ENCODE peak calls at places on chromosomes 3 and 15, in nine cellular contexts. L is heart right ventricle, W is tibial artery, R is coronary artery, D is OCI-LY7, A is fibroblast of lung, I is mammary epithelial cell, K is brain microvascular endothelial cell, S is testis. U is an unnamed sample.

GRCh38 chr3:175338775-175339535 is 479.8 kb downstream of the NAALADL2 start:
- DNase-seq in L (no peak), W (peak), R (no peak), D (no peak), A (peak), I (peak), K (peak), S (no peak), U (no peak)

GRCh38 chr3:123984957-123985356 is 7.0 kb downstream of the ROPN1 start:
- DNase-seq in L (no peak), W (no peak), R (no peak), D (no peak), A (no peak), I (no peak), K (no peak), S (no peak), U (no peak)

GRCh38 chr3:12470111-12470510 is 14.2 kb upstream of the TSEN2 start:
- DNase-seq in L (no peak), W (no peak), R (no peak), D (no peak), A (no peak), I (peak), K (peak), S (no peak), U (no peak)

GRCh38 chr3:128319741-128320141 is 146.9 kb downstream of the DNAJB8 start:
- DNase-seq in L (no peak), W (no peak), R (peak), D (no peak), A (no peak), I (no peak), K (no peak), S (peak), U (no peak)

GRCh38 chr15:66132251-66132816 is 121.2 kb downstream of the MEGF11 start:
- DNase-seq in L (peak), W (no peak), R (no peak), D (no peak), A (no peak), I (no peak), K (no peak), S (no peak), U (no peak)

GRCh38 chr15:62149729-62150128 is 15.4 kb downstream of the C2CD4B start:
- DNase-seq in L (no peak), W (no peak), R (no peak), D (no peak), A (no peak), I (no peak), K (no peak), S (no peak), U (no peak)

GRCh38 chr3:98921957-98922356 is 20.5 kb upstream of the DCBLD2 start:
- DNase-seq in L (no peak), W (no peak), R (no peak), D (no peak), A (no peak), I (no peak), K (no peak), S (no peak), U (no peak)

GRCh38 chr3:113097821-113098516 is 107.2 kb downstream of the GTPBP8 start:
- DNase-seq in L (no peak), W (no peak), R (no peak), D (no peak), A (peak), I (peak), K (peak), S (no peak), U (no peak)

GRCh38 chr15:100759698-100760356 is 119.8 kb upstream of the ALDH1A3 start:
- DNase-seq in L (no peak), W (no peak), R (peak), D (no peak), A (peak), I (peak), K (peak), S (no peak), U (peak)

GRCh38 chr3:160665784-160666526 is 11.0 kb upstream of the ARL14 start:
- DNase-seq in L (no peak), W (no peak), R (no peak), D (no peak), A (peak), I (peak), K (peak), S (no peak), U (no peak)

GRCh38 chr3:66598168-66598567 is 97.3 kb upstream of the LRIG1 start:
- DNase-seq in L (no peak), W (peak), R (no peak), D (no peak), A (peak), I (no peak), K (no peak), S (no peak), U (no peak)

GRCh38 chr3:43994594-43995077 is 247.1 kb upstream of the TOPAZ1 start:
- DNase-seq in L (no peak), W (no peak), R (no peak), D (peak), A (no peak), I (no peak), K (no peak), S (no peak), U (no peak)

GRCh38 chr3:55203486-55204010 is 275.7 kb upstream of the LRTM1 start:
- DNase-seq in L (no peak), W (no peak), R (no peak), D (no peak), A (no peak), I (no peak), K (no peak), S (no peak), U (no peak)

GRCh38 chr3:111072016-111072891 is 638 bp downstream of the NECTIN3 start:
- DNase-seq in L (peak), W (peak), R (peak), D (no peak), A (peak), I (peak), K (peak), S (peak), U (no peak)

GRCh38 chr3:127673191-127674098 is 693 bp downstream of the ABTB1 start:
- DNase-seq in L (peak), W (peak), R (peak), D (peak), A (peak), I (no peak), K (peak), S (peak), U (peak)

GRCh38 chr15:80923668-80924067 is 66.0 kb downstream of the MESD start:
- DNase-seq in L (no peak), W (no peak), R (no peak), D (no peak), A (no peak), I (peak), K (no peak), S (no peak), U (no peak)

GRCh38 chr3:130900959-130901358 is 7.1 kb downstream of the ATP2C1 start:
- DNase-seq in L (no peak), W (no peak), R (no peak), D (no peak), A (no peak), I (no peak), K (no peak), S (no peak), U (no peak)

GRCh38 chr3:40128169-40128568 is 181.3 kb upstream of the EIF1B start:
- DNase-seq in L (no peak), W (no peak), R (no peak), D (no peak), A (no peak), I (no peak), K (no peak), S (no peak), U (no peak)

GRCh38 chr3:43055806-43056770 is 49.8 kb downstream of the POMGNT2 start:
- DNase-seq in L (no peak), W (no peak), R (peak), D (no peak), A (no peak), I (no peak), K (no peak), S (no peak), U (no peak)

GRCh38 chr3:41328916-41329315 is 129.6 kb downstream of the CTNNB1 start:
- DNase-seq in L (no peak), W (no peak), R (no peak), D (no peak), A (peak), I (no peak), K (peak), S (no peak), U (no peak)

GRCh38 chr3:123385981-123386380 is 62.9 kb downstream of the ADCY5 start:
- DNase-seq in L (peak), W (peak), R (no peak), D (no peak), A (peak), I (peak), K (no peak), S (peak), U (peak)

GRCh38 chr3:161028485-161029018 is 76.6 kb downstream of the B3GALNT1 start:
- DNase-seq in L (no peak), W (no peak), R (no peak), D (no peak), A (no peak), I (no peak), K (no peak), S (no peak), U (no peak)

GRCh38 chr3:16070707-16071106 is 103.8 kb upstream of the GALNT15 start:
- DNase-seq in L (no peak), W (no peak), R (no peak), D (no peak), A (no peak), I (no peak), K (no peak), S (no peak), U (no peak)

GRCh38 chr3:195106418-195106906 is 164.5 kb downstream of the XXYLT1 start:
- DNase-seq in L (peak), W (peak), R (no peak), D (peak), A (peak), I (peak), K (peak), S (peak), U (no peak)

GRCh38 chr15:95684126-95684525 is 646.4 kb upstream of the NR2F2 start:
- DNase-seq in L (no peak), W (no peak), R (no peak), D (no peak), A (no peak), I (no peak), K (no peak), S (no peak), U (no peak)

GRCh38 chr3:7508821-7509220 is 647.9 kb downstream of the GRM7 start:
- DNase-seq in L (no peak), W (no peak), R (no peak), D (no peak), A (no peak), I (peak), K (peak), S (no peak), U (no peak)

DNA sequence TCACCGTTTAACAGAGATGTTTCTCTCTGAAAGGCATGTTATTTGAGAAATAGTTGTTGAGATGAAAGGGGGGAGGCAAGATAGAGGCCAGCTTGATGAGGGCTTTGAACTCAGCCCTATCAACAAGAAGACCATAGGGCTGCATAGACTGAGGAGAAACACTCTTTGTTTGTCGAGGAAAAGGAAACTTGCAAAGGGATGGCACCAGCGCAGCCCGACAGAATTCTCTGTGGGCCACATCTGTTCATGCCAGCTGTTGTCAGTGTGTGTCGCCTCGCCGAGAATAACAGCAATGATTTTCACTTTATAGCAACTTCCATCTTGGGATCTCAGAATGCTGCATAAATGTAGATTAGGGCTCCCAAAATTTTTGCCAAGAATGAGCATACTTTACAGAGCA is 478.3 kb upstream of the TPRG1 start:
- DNase-seq in L (no peak), W (no peak), R (no peak), D (peak), A (no peak), I (no peak), K (no peak), S (no peak), U (no peak)
- H3K27ac ChIP-seq in L (no peak), W (no peak), R (no peak), D (peak), A (no peak), I (no peak), K (no peak), S (no peak), U (no peak)

GRCh38 chr3:171833775-171834460 is 9.2 kb upstream of the TMEM212 start:
- DNase-seq in L (no peak), W (no peak), R (no peak), D (peak), A (peak), I (no peak), K (peak), S (no peak), U (no peak)
- H3K27ac ChIP-seq in L (peak), W (no peak), R (no peak), D (no peak), A (peak), I (no peak), K (peak), S (peak), U (no peak)

DNA sequence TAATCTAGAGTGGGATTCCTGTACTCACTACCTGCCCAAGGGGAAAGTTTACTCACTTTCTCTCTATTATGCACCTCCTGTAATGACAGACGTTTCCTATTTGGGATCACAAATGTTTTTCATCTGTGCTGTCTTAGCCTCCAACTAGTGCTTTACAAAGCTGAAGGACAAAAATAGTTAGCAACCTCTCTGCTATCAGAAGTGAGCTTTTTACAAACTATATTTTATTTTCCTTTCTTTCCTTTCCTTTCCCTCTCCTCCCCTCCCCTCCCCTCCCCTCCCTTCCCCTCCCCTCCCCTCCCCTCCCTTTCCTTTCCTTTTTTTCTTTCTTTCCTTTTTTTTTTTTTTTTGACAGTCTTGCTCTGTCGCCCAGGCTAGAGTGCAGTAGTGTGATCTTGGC is 130.8 kb downstream of the UNC13C start:
- DNase-seq in L (no peak), W (no peak), R (no peak), D (no peak), A (no peak), I (no peak), K (no peak), S (no peak), U (no peak)
- H3K27ac ChIP-seq in L (no peak), W (peak), R (no peak), D (no peak), A (no peak), I (no peak), K (no peak), S (no peak), U (no peak)

GRCh38 chr15:31279221-31280036 is 47.2 kb upstream of the KLF13 start:
- DNase-seq in L (no peak), W (peak), R (no peak), D (no peak), A (no peak), I (peak), K (no peak), S (peak), U (peak)
- H3K27ac ChIP-seq in L (no peak), W (no peak), R (no peak), D (no peak), A (no peak), I (no peak), K (no peak), S (no peak), U (no peak)

GRCh38 chr3:157868881-157869280 is 237.3 kb downstream of the SHOX2 start:
- DNase-seq in L (no peak), W (no peak), R (no peak), D (no peak), A (no peak), I (no peak), K (no peak), S (no peak), U (no peak)

GRCh38 chr3:157865449-157865862 is 240.8 kb downstream of the SHOX2 start:
- DNase-seq in L (peak), W (no peak), R (no peak), D (peak), A (no peak), I (peak), K (no peak), S (peak), U (no peak)

GRCh38 chr3:157871248-157871647 is 235.0 kb downstream of the SHOX2 start:
- DNase-seq in L (no peak), W (no peak), R (no peak), D (no peak), A (no peak), I (no peak), K (no peak), S (no peak), U (no peak)

GRCh38 chr3:157871838-157872497 is 234.3 kb downstream of the SHOX2 start:
- DNase-seq in L (no peak), W (no peak), R (no peak), D (no peak), A (no peak), I (no peak), K (no peak), S (no peak), U (no peak)

DNA sequence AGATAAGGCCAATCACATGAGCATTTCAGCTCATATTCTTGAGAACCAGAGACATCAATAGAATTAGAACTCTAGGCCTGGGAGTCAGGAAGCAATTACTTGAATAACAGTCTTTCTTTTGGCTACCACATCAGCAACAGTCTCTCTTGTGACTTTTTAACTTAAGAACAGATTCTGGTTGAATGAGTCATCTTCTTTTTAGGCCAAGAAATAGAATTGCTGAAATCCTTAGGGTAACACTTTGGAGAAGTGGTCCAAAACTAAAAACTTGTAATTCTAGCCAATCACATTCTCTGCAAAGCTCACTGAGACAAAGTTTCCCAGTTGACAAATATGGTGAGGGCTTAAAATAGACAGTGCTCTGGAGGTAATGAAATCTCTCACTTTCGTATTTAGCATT is 238.1 kb downstream of the SHOX2 start:
- DNase-seq in L (no peak), W (no peak), R (no peak), D (no peak), A (peak), I (no peak), K (no peak), S (no peak), U (no peak)
- H3K27ac ChIP-seq in L (peak), W (peak), R (peak), D (no peak), A (no peak), I (no peak), K (no peak), S (no peak), U (peak)

DNA sequence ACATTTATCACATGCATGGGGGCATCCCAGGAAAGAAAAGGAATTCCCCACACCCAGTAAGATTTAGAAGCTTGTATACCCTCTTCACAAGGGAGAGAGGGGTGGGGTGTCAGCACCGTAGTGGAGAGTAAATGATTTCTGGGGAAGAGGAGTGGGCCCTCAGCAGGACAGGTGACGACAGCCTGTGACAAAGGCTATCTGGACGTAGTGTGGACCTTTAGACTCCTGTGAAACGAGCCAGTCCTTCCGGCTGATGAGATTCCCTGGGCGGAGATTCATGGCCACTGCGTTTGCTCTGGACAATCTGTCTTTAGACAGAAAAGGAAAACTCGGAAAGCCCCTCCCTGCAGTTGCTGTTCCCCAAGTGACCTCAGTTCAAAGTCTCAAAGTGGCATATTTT is 1.7 kb upstream of the FAM3D start:
- DNase-seq in L (no peak), W (peak), R (peak), D (no peak), A (no peak), I (no peak), K (no peak), S (no peak), U (no peak)
- H3K27ac ChIP-seq in L (no peak), W (no peak), R (no peak), D (no peak), A (no peak), I (no peak), K (no peak), S (no peak), U (no peak)

U was measured in ascending aorta.